ENCODE peak calls at places on chromosome 18, in five cellular contexts. K is OCI-LY7; Y is psoas muscle; E is stimulated activated CD8-positive, alpha-beta memory T cell treated with anti-CD3 and anti-CD28 coated beads, Interleukin-15, amount 100 ng/mL, for 24 hours; X is EL. D is an unnamed sample.

GRCh38 chr18:61651880-61652268 is 240.9 kb downstream of the RNF152 start:
- DNase-seq in E (no peak), Y (no peak), K (no peak), X (no peak), D (no peak)

GRCh38 chr18:62717059-62717849 is 1.9 kb downstream of the PHLPP1 start:
- DNase-seq in Y (no peak), E (no peak), K (peak; percentile 39), X (peak; percentile 70), D (peak; percentile 77)

GRCh38 chr18:25423267-25423666 is 71.3 kb upstream of the ZNF521 start:
- DNase-seq in Y (no peak), E (no peak), K (no peak), X (no peak), D (no peak)

GRCh38 chr18:79588636-79589481 is 90.7 kb upstream of the CTDP1 start:
- DNase-seq in Y (peak; percentile 88), E (no peak), K (no peak), X (peak; percentile 60), D (peak; percentile 94)

GRCh38 chr18:58045265-58046086 is 1.4 kb downstream of the NEDD4L start:
- DNase-seq in K (no peak), E (peak; percentile 0), X (peak; percentile 57), Y (peak; percentile 13), D (no peak)

GRCh38 chr18:49892148-49892924 is 79.0 kb upstream of the ACAA2 start:
- DNase-seq in K (no peak), X (peak; percentile 15), E (no peak), Y (no peak), D (no peak)

GRCh38 chr18:48412339-48412929 is 3.3 kb upstream of the ZBTB7C start:
- DNase-seq in X (peak; percentile 38), E (no peak), Y (no peak), K (peak; percentile 36), D (no peak)

GRCh38 chr18:50562686-50563085 is 2.8 kb downstream of the MAPK4 start:
- DNase-seq in K (no peak), Y (no peak), E (no peak), X (no peak), D (no peak)

GRCh38 chr18:52950153-52950552 is 610.2 kb downstream of the DCC start:
- DNase-seq in X (no peak), K (no peak), Y (no peak), E (no peak), D (no peak)

GRCh38 chr18:23069481-23069880 is 65.8 kb upstream of the CABLES1 start:
- DNase-seq in E (no peak), Y (no peak), X (no peak), K (no peak), D (no peak)

GRCh38 chr18:76519156-76519549 is 24.1 kb upstream of the ZNF516 start:
- DNase-seq in X (no peak), Y (no peak), E (no peak), K (no peak), D (peak; percentile 41)

D was measured in fibroblast of mammary gland.